ENCODE peak calls at places on chromosomes 5 and 9, in ten cellular contexts. One of them, this sample, is unnamed.
A peak's percentile ranks its signal among the peaks of the same experiment; 100 is the strongest.

GRCh38 chr5:176388003-176388340 is 426 bp downstream of the NOP16 start:
- DNase-seq in kidney epithelial cell: no peak
- DNase-seq in activated CD8-positive, alpha-beta T cell treated with anti-CD3 and anti-CD28 coated beads for 36 hours: peak; percentile 20
- DNase-seq in ovary: no peak
- DNase-seq in CD4-positive, alpha-beta T cell: no peak
- DNase-seq in MM.1S: peak; percentile 18
- DNase-seq in prostate gland: no peak
- DNase-seq in brain microvascular endothelial cell: peak; percentile 22
- DNase-seq in right atrium auricular region: no peak
- DNase-seq in spleen: no peak
- DNase-seq in this sample: peak; percentile 68

GRCh38 chr9:97327562-97327961 is 20.1 kb downstream of the CCDC180 start:
- DNase-seq in ovary: no peak
- DNase-seq in prostate gland: no peak
- DNase-seq in kidney epithelial cell: no peak
- DNase-seq in activated CD8-positive, alpha-beta T cell treated with anti-CD3 and anti-CD28 coated beads for 36 hours: no peak
- DNase-seq in CD4-positive, alpha-beta T cell: no peak
- DNase-seq in right atrium auricular region: no peak
- DNase-seq in MM.1S: no peak
- DNase-seq in brain microvascular endothelial cell: no peak
- DNase-seq in spleen: no peak
- DNase-seq in this sample: no peak

GRCh38 chr9:25724424-25724823 is 46.2 kb upstream of the TUSC1 start:
- DNase-seq in kidney epithelial cell: peak; percentile 52
- DNase-seq in ovary: no peak
- DNase-seq in right atrium auricular region: no peak
- DNase-seq in spleen: no peak
- DNase-seq in MM.1S: no peak
- DNase-seq in brain microvascular endothelial cell: peak; percentile 54
- DNase-seq in CD4-positive, alpha-beta T cell: no peak
- DNase-seq in activated CD8-positive, alpha-beta T cell treated with anti-CD3 and anti-CD28 coated beads for 36 hours: no peak
- DNase-seq in prostate gland: no peak
- DNase-seq in this sample: no peak

GRCh38 chr5:72476721-72477120 is 30.5 kb downstream of the ZNF366 start:
- DNase-seq in brain microvascular endothelial cell: no peak
- DNase-seq in activated CD8-positive, alpha-beta T cell treated with anti-CD3 and anti-CD28 coated beads for 36 hours: no peak
- DNase-seq in prostate gland: no peak
- DNase-seq in right atrium auricular region: no peak
- DNase-seq in CD4-positive, alpha-beta T cell: no peak
- DNase-seq in MM.1S: no peak
- DNase-seq in ovary: no peak
- DNase-seq in kidney epithelial cell: no peak
- DNase-seq in spleen: no peak
- DNase-seq in this sample: no peak

GRCh38 chr9:121732886-121733285 is 81.5 kb downstream of the DAB2IP start:
- DNase-seq in brain microvascular endothelial cell: no peak
- DNase-seq in prostate gland: no peak
- DNase-seq in activated CD8-positive, alpha-beta T cell treated with anti-CD3 and anti-CD28 coated beads for 36 hours: no peak
- DNase-seq in right atrium auricular region: no peak
- DNase-seq in spleen: no peak
- DNase-seq in ovary: no peak
- DNase-seq in CD4-positive, alpha-beta T cell: no peak
- DNase-seq in kidney epithelial cell: no peak
- DNase-seq in MM.1S: peak; percentile 36
- DNase-seq in this sample: no peak

GRCh38 chr5:111703662-111704061 is 53.3 kb downstream of the NREP start:
- DNase-seq in activated CD8-positive, alpha-beta T cell treated with anti-CD3 and anti-CD28 coated beads for 36 hours: peak; percentile 7
- DNase-seq in kidney epithelial cell: no peak
- DNase-seq in prostate gland: no peak
- DNase-seq in brain microvascular endothelial cell: no peak
- DNase-seq in ovary: no peak
- DNase-seq in spleen: no peak
- DNase-seq in right atrium auricular region: no peak
- DNase-seq in MM.1S: peak; percentile 88
- DNase-seq in CD4-positive, alpha-beta T cell: no peak
- DNase-seq in this sample: no peak

GRCh38 chr9:2157277-2158105 is 142.3 kb downstream of the SMARCA2 start:
- DNase-seq in MM.1S: peak; percentile 60
- DNase-seq in brain microvascular endothelial cell: peak; percentile 66
- DNase-seq in CD4-positive, alpha-beta T cell: no peak
- DNase-seq in right atrium auricular region: no peak
- DNase-seq in kidney epithelial cell: no peak
- DNase-seq in activated CD8-positive, alpha-beta T cell treated with anti-CD3 and anti-CD28 coated beads for 36 hours: peak; percentile 73
- DNase-seq in spleen: peak; percentile 78
- DNase-seq in prostate gland: peak; percentile 23
- DNase-seq in ovary: peak; percentile 54
- DNase-seq in this sample: peak; percentile 63

GRCh38 chr9:112689341-112689740 is 28.6 kb downstream of the INIP start:
- DNase-seq in prostate gland: no peak
- DNase-seq in kidney epithelial cell: no peak
- DNase-seq in MM.1S: no peak
- DNase-seq in ovary: no peak
- DNase-seq in brain microvascular endothelial cell: no peak
- DNase-seq in CD4-positive, alpha-beta T cell: no peak
- DNase-seq in activated CD8-positive, alpha-beta T cell treated with anti-CD3 and anti-CD28 coated beads for 36 hours: no peak
- DNase-seq in spleen: no peak
- DNase-seq in right atrium auricular region: no peak
- DNase-seq in this sample: no peak

GRCh38 chr5:72556351-72557146 is 49.3 kb upstream of the ZNF366 start:
- DNase-seq in CD4-positive, alpha-beta T cell: no peak
- DNase-seq in MM.1S: peak; percentile 33
- DNase-seq in kidney epithelial cell: no peak
- DNase-seq in ovary: peak; percentile 75
- DNase-seq in right atrium auricular region: peak; percentile 63
- DNase-seq in prostate gland: peak; percentile 8
- DNase-seq in activated CD8-positive, alpha-beta T cell treated with anti-CD3 and anti-CD28 coated beads for 36 hours: peak; percentile 51
- DNase-seq in spleen: peak; percentile 87
- DNase-seq in brain microvascular endothelial cell: peak; percentile 51
- DNase-seq in this sample: peak; percentile 93

GRCh38 chr9:69433426-69433825 is 108.4 kb downstream of the ENTREP1 start:
- DNase-seq in MM.1S: no peak
- DNase-seq in ovary: no peak
- DNase-seq in prostate gland: no peak
- DNase-seq in CD4-positive, alpha-beta T cell: no peak
- DNase-seq in right atrium auricular region: no peak
- DNase-seq in kidney epithelial cell: no peak
- DNase-seq in activated CD8-positive, alpha-beta T cell treated with anti-CD3 and anti-CD28 coated beads for 36 hours: no peak
- DNase-seq in spleen: no peak
- DNase-seq in brain microvascular endothelial cell: no peak
- DNase-seq in this sample: no peak

GRCh38 chr9:108130896-108131295 is 641.3 kb upstream of the KLF4 start:
- DNase-seq in activated CD8-positive, alpha-beta T cell treated with anti-CD3 and anti-CD28 coated beads for 36 hours: no peak
- DNase-seq in kidney epithelial cell: no peak
- DNase-seq in CD4-positive, alpha-beta T cell: no peak
- DNase-seq in brain microvascular endothelial cell: no peak
- DNase-seq in ovary: no peak
- DNase-seq in spleen: no peak
- DNase-seq in prostate gland: peak; percentile 51
- DNase-seq in right atrium auricular region: no peak
- DNase-seq in MM.1S: no peak
- DNase-seq in this sample: no peak

GRCh38 chr9:1978941-1979340 is 36.2 kb upstream of the SMARCA2 start:
- DNase-seq in prostate gland: no peak
- DNase-seq in CD4-positive, alpha-beta T cell: no peak
- DNase-seq in activated CD8-positive, alpha-beta T cell treated with anti-CD3 and anti-CD28 coated beads for 36 hours: no peak
- DNase-seq in MM.1S: no peak
- DNase-seq in ovary: no peak
- DNase-seq in spleen: no peak
- DNase-seq in kidney epithelial cell: no peak
- DNase-seq in right atrium auricular region: no peak
- DNase-seq in brain microvascular endothelial cell: no peak
- DNase-seq in this sample: no peak

GRCh38 chr9:36470891-36471290 is 70.8 kb upstream of the RNF38 start:
- DNase-seq in spleen: peak; percentile 89
- DNase-seq in ovary: peak; percentile 44
- DNase-seq in brain microvascular endothelial cell: peak; percentile 61
- DNase-seq in prostate gland: peak; percentile 37
- DNase-seq in MM.1S: peak; percentile 74
- DNase-seq in right atrium auricular region: no peak
- DNase-seq in activated CD8-positive, alpha-beta T cell treated with anti-CD3 and anti-CD28 coated beads for 36 hours: peak; percentile 84
- DNase-seq in kidney epithelial cell: peak; percentile 21
- DNase-seq in CD4-positive, alpha-beta T cell: no peak
- DNase-seq in this sample: no peak

GRCh38 chr5:15023846-15024245 is 152.3 kb upstream of the ANKH start:
- DNase-seq in activated CD8-positive, alpha-beta T cell treated with anti-CD3 and anti-CD28 coated beads for 36 hours: no peak
- DNase-seq in spleen: no peak
- DNase-seq in ovary: no peak
- DNase-seq in kidney epithelial cell: no peak
- DNase-seq in CD4-positive, alpha-beta T cell: no peak
- DNase-seq in MM.1S: no peak
- DNase-seq in brain microvascular endothelial cell: no peak
- DNase-seq in right atrium auricular region: no peak
- DNase-seq in prostate gland: no peak
- DNase-seq in this sample: no peak

GRCh38 chr9:77019010-77019809 is at the start of gene FOXB2:
- DNase-seq in prostate gland: no peak
- DNase-seq in right atrium auricular region: no peak
- DNase-seq in CD4-positive, alpha-beta T cell: no peak
- DNase-seq in activated CD8-positive, alpha-beta T cell treated with anti-CD3 and anti-CD28 coated beads for 36 hours: no peak
- DNase-seq in brain microvascular endothelial cell: no peak
- DNase-seq in kidney epithelial cell: no peak
- DNase-seq in ovary: no peak
- DNase-seq in spleen: no peak
- DNase-seq in MM.1S: no peak
- DNase-seq in this sample: peak; percentile 72

GRCh38 chr5:52743970-52744369 is 43.7 kb upstream of the ITGA1 start:
- DNase-seq in kidney epithelial cell: peak; percentile 2
- DNase-seq in right atrium auricular region: no peak
- DNase-seq in spleen: no peak
- DNase-seq in brain microvascular endothelial cell: peak; percentile 87
- DNase-seq in activated CD8-positive, alpha-beta T cell treated with anti-CD3 and anti-CD28 coated beads for 36 hours: peak; percentile 76
- DNase-seq in CD4-positive, alpha-beta T cell: no peak
- DNase-seq in MM.1S: no peak
- DNase-seq in ovary: no peak
- DNase-seq in prostate gland: no peak
- DNase-seq in this sample: no peak

GRCh38 chr5:123089971-123090640 is 1.1 kb downstream of the PRDM6 start:
- DNase-seq in kidney epithelial cell: no peak
- DNase-seq in ovary: peak; percentile 55
- DNase-seq in brain microvascular endothelial cell: no peak
- DNase-seq in MM.1S: no peak
- DNase-seq in prostate gland: no peak
- DNase-seq in spleen: no peak
- DNase-seq in activated CD8-positive, alpha-beta T cell treated with anti-CD3 and anti-CD28 coated beads for 36 hours: no peak
- DNase-seq in CD4-positive, alpha-beta T cell: no peak
- DNase-seq in right atrium auricular region: no peak
- DNase-seq in this sample: peak; percentile 86

GRCh38 chr5:146098047-146098446 is 7.3 kb downstream of the PLAC8L1 start:
- DNase-seq in MM.1S: no peak
- DNase-seq in CD4-positive, alpha-beta T cell: no peak
- DNase-seq in ovary: no peak
- DNase-seq in activated CD8-positive, alpha-beta T cell treated with anti-CD3 and anti-CD28 coated beads for 36 hours: no peak
- DNase-seq in prostate gland: no peak
- DNase-seq in brain microvascular endothelial cell: no peak
- DNase-seq in spleen: no peak
- DNase-seq in right atrium auricular region: no peak
- DNase-seq in kidney epithelial cell: no peak
- DNase-seq in this sample: no peak

DNA sequence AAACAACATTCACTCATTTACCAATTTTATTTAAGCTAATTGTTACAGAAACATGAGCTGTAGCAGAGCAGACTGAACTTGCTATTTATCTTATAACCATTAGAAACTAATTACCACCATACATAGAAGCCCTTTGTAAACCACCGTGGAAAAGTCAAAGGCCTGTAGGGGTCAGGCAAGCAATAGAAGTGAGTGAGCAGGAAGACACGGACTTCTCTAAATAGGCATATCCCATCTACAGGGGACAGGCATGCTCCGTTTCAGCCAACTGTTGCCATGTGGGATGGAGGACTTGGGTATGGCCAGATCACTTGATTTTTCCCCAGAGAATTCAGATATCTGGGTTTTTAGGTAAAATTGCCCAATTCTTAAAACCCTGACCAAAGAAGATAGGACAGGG is 44.8 kb downstream of the PRRC1 start:
- DNase-seq in ovary: no peak
- DNase-seq in activated CD8-positive, alpha-beta T cell treated with anti-CD3 and anti-CD28 coated beads for 36 hours: no peak
- DNase-seq in kidney epithelial cell: no peak
- DNase-seq in prostate gland: no peak
- DNase-seq in spleen: no peak
- DNase-seq in CD4-positive, alpha-beta T cell: no peak
- DNase-seq in MM.1S: no peak
- DNase-seq in brain microvascular endothelial cell: no peak
- DNase-seq in right atrium auricular region: no peak
- DNase-seq in this sample: peak; percentile 79
- TF ChIP-seq CTCF in ovary: no peak
- TF ChIP-seq CTCF in activated CD8-positive, alpha-beta T cell treated with anti-CD3 and anti-CD28 coated beads for 36 hours: no peak
- TF ChIP-seq CTCF in kidney epithelial cell: peak; percentile 10
- TF ChIP-seq CTCF in prostate gland: peak; percentile 19
- TF ChIP-seq CTCF in spleen: no peak
- TF ChIP-seq CTCF in CD4-positive, alpha-beta T cell: no peak
- TF ChIP-seq CTCF in MM.1S: no peak
- TF ChIP-seq CTCF in brain microvascular endothelial cell: peak; percentile 35
- TF ChIP-seq CTCF in right atrium auricular region: peak; percentile 53
- TF ChIP-seq CTCF in this sample: peak; percentile 79

GRCh38 chr5:121870489-121870888 is 18.8 kb downstream of the FTMT start:
- DNase-seq in spleen: no peak
- DNase-seq in kidney epithelial cell: peak; percentile 10
- DNase-seq in activated CD8-positive, alpha-beta T cell treated with anti-CD3 and anti-CD28 coated beads for 36 hours: no peak
- DNase-seq in CD4-positive, alpha-beta T cell: no peak
- DNase-seq in MM.1S: no peak
- DNase-seq in ovary: no peak
- DNase-seq in brain microvascular endothelial cell: no peak
- DNase-seq in prostate gland: no peak
- DNase-seq in right atrium auricular region: no peak
- DNase-seq in this sample: no peak
- TF ChIP-seq CTCF in spleen: no peak
- TF ChIP-seq CTCF in kidney epithelial cell: peak; percentile 13
- TF ChIP-seq CTCF in activated CD8-positive, alpha-beta T cell treated with anti-CD3 and anti-CD28 coated beads for 36 hours: no peak
- TF ChIP-seq CTCF in CD4-positive, alpha-beta T cell: no peak
- TF ChIP-seq CTCF in MM.1S: peak; percentile 8
- TF ChIP-seq CTCF in ovary: no peak
- TF ChIP-seq CTCF in brain microvascular endothelial cell: no peak
- TF ChIP-seq CTCF in prostate gland: no peak
- TF ChIP-seq CTCF in right atrium auricular region: peak; percentile 40
- TF ChIP-seq CTCF in this sample: peak; percentile 60

DNA sequence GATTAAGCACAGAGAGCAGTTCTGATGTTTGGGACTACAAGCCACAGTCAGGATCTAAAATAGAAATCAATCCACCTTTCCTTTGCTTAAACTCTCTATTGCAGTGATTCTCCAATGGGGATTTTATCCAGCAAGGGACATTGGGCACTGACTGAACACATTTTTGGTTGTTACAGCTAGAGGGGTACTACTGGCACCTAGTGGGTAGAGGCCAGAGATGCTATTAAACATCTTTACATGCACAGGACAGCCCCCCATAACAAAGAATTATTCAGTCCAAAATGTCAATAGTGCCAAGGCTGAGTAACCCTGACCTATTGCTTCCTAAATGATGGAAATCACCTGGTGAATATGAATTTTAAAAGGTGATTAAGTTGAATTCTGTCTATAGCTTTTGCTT is 12.0 kb downstream of the ZNF622 start:
- DNase-seq in CD4-positive, alpha-beta T cell: no peak
- DNase-seq in kidney epithelial cell: no peak
- DNase-seq in brain microvascular endothelial cell: no peak
- DNase-seq in prostate gland: no peak
- DNase-seq in right atrium auricular region: no peak
- DNase-seq in MM.1S: no peak
- DNase-seq in spleen: no peak
- DNase-seq in activated CD8-positive, alpha-beta T cell treated with anti-CD3 and anti-CD28 coated beads for 36 hours: no peak
- DNase-seq in ovary: no peak
- DNase-seq in this sample: no peak
- TF ChIP-seq CTCF in CD4-positive, alpha-beta T cell: no peak
- TF ChIP-seq CTCF in kidney epithelial cell: no peak
- TF ChIP-seq CTCF in brain microvascular endothelial cell: peak; percentile 1
- TF ChIP-seq CTCF in prostate gland: no peak
- TF ChIP-seq CTCF in right atrium auricular region: peak; percentile 14
- TF ChIP-seq CTCF in MM.1S: no peak
- TF ChIP-seq CTCF in spleen: no peak
- TF ChIP-seq CTCF in activated CD8-positive, alpha-beta T cell treated with anti-CD3 and anti-CD28 coated beads for 36 hours: no peak
- TF ChIP-seq CTCF in ovary: no peak
- TF ChIP-seq CTCF in this sample: peak; percentile 72

GRCh38 chr9:135281151-135281550 is 193.7 kb downstream of the OLFM1 start:
- DNase-seq in activated CD8-positive, alpha-beta T cell treated with anti-CD3 and anti-CD28 coated beads for 36 hours: no peak
- DNase-seq in brain microvascular endothelial cell: no peak
- DNase-seq in prostate gland: no peak
- DNase-seq in right atrium auricular region: no peak
- DNase-seq in ovary: no peak
- DNase-seq in spleen: no peak
- DNase-seq in CD4-positive, alpha-beta T cell: no peak
- DNase-seq in MM.1S: no peak
- DNase-seq in kidney epithelial cell: no peak
- DNase-seq in this sample: peak; percentile 76
- TF ChIP-seq CTCF in activated CD8-positive, alpha-beta T cell treated with anti-CD3 and anti-CD28 coated beads for 36 hours: no peak
- TF ChIP-seq CTCF in brain microvascular endothelial cell: no peak
- TF ChIP-seq CTCF in prostate gland: no peak
- TF ChIP-seq CTCF in right atrium auricular region: no peak
- TF ChIP-seq CTCF in ovary: no peak
- TF ChIP-seq CTCF in spleen: no peak
- TF ChIP-seq CTCF in CD4-positive, alpha-beta T cell: no peak
- TF ChIP-seq CTCF in MM.1S: no peak
- TF ChIP-seq CTCF in kidney epithelial cell: no peak
- TF ChIP-seq CTCF in this sample: peak; percentile 75

This sample was measured in endodermal cell.